ENCODE peak calls at places on chromosomes 12 and 14, in eight cellular contexts. T is H9, O is fibroblast of lung, S is NT2/D1, Z is colonic mucosa, L is HCT116, C is MM.1S, U is endodermal cell. G is an unnamed sample.

GRCh38 chr12:89105243-89105642 is 247.1 kb downstream of the DUSP6 start:
- DNase-seq in T (no peak), O (no peak), S (no peak), Z (no peak), L (no peak), C (no peak), U (no peak), G (no peak)

GRCh38 chr12:64387201-64387816 is 3.2 kb downstream of the C12orf56 start:
- DNase-seq in T (no peak), O (no peak), S (no peak), Z (no peak), L (no peak), C (no peak), U (peak; percentile 14), G (no peak)

GRCh38 chr12:10469701-10470100 is 16.5 kb upstream of the KLRC1 start:
- DNase-seq in T (no peak), O (no peak), S (no peak), Z (no peak), L (no peak), C (no peak), U (no peak), G (no peak)

GRCh38 chr12:132837693-132838463 is 9.2 kb upstream of the GOLGA3 start:
- DNase-seq in T (no peak), O (no peak), S (no peak), Z (no peak), L (no peak), C (no peak), U (no peak), G (no peak)

GRCh38 chr12:96985515-96986362 is 78.7 kb downstream of the NEDD1 start:
- DNase-seq in T (peak; percentile 84), O (no peak), S (peak; percentile 18), Z (no peak), L (peak; percentile 6), C (peak; percentile 43), U (peak; percentile 89), G (no peak)

GRCh38 chr12:10829994-10830393 is 3.8 kb upstream of the TAS2R10 start:
- DNase-seq in T (no peak), O (peak; percentile 33), S (no peak), Z (no peak), L (no peak), C (no peak), U (no peak), G (no peak)

GRCh38 chr12:49019435-49020317 is 1.1 kb upstream of the PRKAG1 start:
- DNase-seq in T (peak; percentile 75), O (peak; percentile 41), S (no peak), Z (no peak), L (no peak), C (peak; percentile 46), U (peak; percentile 87), G (no peak)

GRCh38 chr14:64725360-64725815 is 21.2 kb downstream of the PLEKHG3 start:
- DNase-seq in T (no peak), O (no peak), S (no peak), Z (no peak), L (no peak), C (no peak), U (no peak), G (peak; percentile 63)

GRCh38 chr14:57982802-57983201 is 116.9 kb upstream of the SLC35F4 start:
- DNase-seq in T (no peak), O (peak; percentile 4), S (no peak), Z (no peak), L (no peak), C (no peak), U (no peak), G (peak; percentile 61)

GRCh38 chr12:84411031-84411430 is 501.6 kb downstream of the SLC6A15 start:
- DNase-seq in T (no peak), O (no peak), S (no peak), Z (no peak), L (no peak), C (no peak), U (no peak), G (no peak)

GRCh38 chr12:65602579-65603295 is 221.5 kb upstream of the HMGA2 start:
- DNase-seq in T (peak; percentile 79), O (peak; percentile 92), S (peak; percentile 65), Z (peak; percentile 87), L (peak; percentile 94), C (peak; percentile 19), U (peak; percentile 93), G (peak; percentile 77)

DNA sequence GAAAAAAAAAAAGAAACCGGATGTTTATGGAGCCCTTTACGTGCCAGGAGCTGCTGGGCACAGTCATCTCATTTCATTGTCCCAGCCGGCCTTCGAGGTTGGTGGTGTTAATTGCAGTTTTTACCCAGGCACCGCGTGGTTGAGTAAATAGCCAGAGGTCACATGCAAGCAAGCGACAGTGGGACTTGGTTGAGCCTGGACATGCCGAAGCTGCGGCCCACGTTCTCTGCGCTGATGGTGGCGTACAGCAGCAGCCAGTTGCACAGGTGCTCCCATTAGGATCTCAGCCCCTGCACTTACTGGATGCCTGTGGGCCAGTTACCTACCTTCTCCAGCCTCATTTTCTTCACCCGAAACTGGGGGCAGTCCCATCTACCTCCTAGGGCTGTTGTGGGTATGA is 54.0 kb downstream of the TSPAN9 start:
- DNase-seq in T (peak; percentile 29), O (no peak), S (no peak), Z (no peak), L (no peak), C (no peak), U (no peak), G (peak; percentile 64)
- H3K4me1 ChIP-seq in T (no peaks in the 10 kb centered on the region), O (peaks cover 6% of the 10 kb centered on the region), S (peaks cover 18% of the 10 kb centered on the region), Z (no peaks in the 10 kb centered on the region), L (peaks cover 4% of the 10 kb centered on the region), C (peaks cover 16% of the 10 kb centered on the region), U (no peaks in the 10 kb centered on the region), G (peaks cover 42% of the 10 kb centered on the region)

GRCh38 chr12:116558280-116559079 is 701 bp upstream of the MAP1LC3B2 start:
- DNase-seq in T (no peak), O (no peak), S (no peak), Z (no peak), L (no peak), C (no peak), U (no peak), G (no peak)
- H3K9ac ChIP-seq in T (no peak overlapping the region), O (no peak overlapping the region), S (no peak overlapping the region), Z (peak overlapping the region; percentile 58), L (peak overlapping the region; percentile 52), C (peak overlapping the region; percentile 71), U (no peak overlapping the region), G (no peak overlapping the region)

GRCh38 chr14:99562848-99563748 is 40.9 kb downstream of the CCDC85C start:
- DNase-seq in T (peak; percentile 96), O (peak; percentile 89), S (no peak), Z (peak; percentile 79), L (no peak), C (no peak), U (peak; percentile 97), G (peak; percentile 95)
- H3K4me1 ChIP-seq in T (peaks cover 13% of the 10 kb centered on the region), O (peaks cover 4% of the 10 kb centered on the region), S (peaks cover 26% of the 10 kb centered on the region), Z (peaks cover 29% of the 10 kb centered on the region), L (peaks cover 43% of the 10 kb centered on the region), C (no peaks in the 10 kb centered on the region), U (peaks cover 3% of the 10 kb centered on the region), G (peaks cover 51% of the 10 kb centered on the region)

DNA sequence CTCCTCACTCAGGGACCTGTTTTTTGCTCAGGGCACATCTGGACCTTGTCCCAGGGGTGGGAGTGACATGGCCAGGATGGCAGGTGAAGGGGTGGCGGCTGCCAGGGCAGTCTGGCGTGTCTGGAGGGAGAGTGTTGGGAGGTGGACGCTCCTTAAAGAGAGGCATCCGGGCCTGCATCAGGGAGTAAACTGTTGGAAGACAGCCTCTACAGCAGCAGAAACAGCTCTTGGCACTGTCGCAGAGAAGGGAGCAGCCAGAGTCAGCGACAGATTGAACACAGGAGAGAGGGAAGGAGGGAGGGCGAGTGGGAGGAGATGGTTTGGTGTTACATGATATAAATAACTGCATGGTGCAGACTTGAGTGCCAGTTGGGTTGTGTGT is 52.8 kb downstream of the IGF1 start:
- DNase-seq in T (no peak), O (no peak), S (no peak), Z (no peak), L (no peak), C (no peak), U (no peak), G (peak; percentile 60)
- H3K9ac ChIP-seq in T (no peak overlapping the region), O (no peak overlapping the region), S (no peak overlapping the region), Z (no peak overlapping the region), L (no peak overlapping the region), C (no peak overlapping the region), U (no peak overlapping the region), G (no peak overlapping the region)

GRCh38 chr12:6199531-6200265 is 502 bp upstream of the CD9 start:
- DNase-seq in T (peak; percentile 84), O (peak; percentile 50), S (peak; percentile 87), Z (peak; percentile 73), L (no peak), C (peak; percentile 19), U (peak; percentile 94), G (peak; percentile 92)
- H3K4me1 ChIP-seq in T (peaks cover 35% of the 10 kb centered on the region), O (peaks cover 5% of the 10 kb centered on the region), S (peaks cover 42% of the 10 kb centered on the region), Z (peaks cover 19% of the 10 kb centered on the region), L (peaks cover 36% of the 10 kb centered on the region), C (peaks cover 22% of the 10 kb centered on the region), U (no peaks in the 10 kb centered on the region), G (peaks cover 11% of the 10 kb centered on the region)

GRCh38 chr14:61471297-61471980 is 150.1 kb downstream of the PRKCH start:
- DNase-seq in T (no peak), O (peak; percentile 29), S (no peak), Z (peak; percentile 17), L (no peak), C (no peak), U (no peak), G (no peak)

GRCh38 chr14:61472025-61472672 is 150.8 kb downstream of the PRKCH start:
- DNase-seq in T (no peak), O (peak; percentile 99), S (no peak), Z (no peak), L (no peak), C (no peak), U (peak; percentile 14), G (no peak)

GRCh38 chr14:61474021-61474420 is 152.6 kb downstream of the PRKCH start:
- DNase-seq in T (no peak), O (no peak), S (no peak), Z (no peak), L (no peak), C (no peak), U (no peak), G (no peak)

GRCh38 chr14:61474671-61475070 is 153.3 kb downstream of the PRKCH start:
- DNase-seq in T (no peak), O (no peak), S (no peak), Z (no peak), L (no peak), C (no peak), U (no peak), G (no peak)

DNA sequence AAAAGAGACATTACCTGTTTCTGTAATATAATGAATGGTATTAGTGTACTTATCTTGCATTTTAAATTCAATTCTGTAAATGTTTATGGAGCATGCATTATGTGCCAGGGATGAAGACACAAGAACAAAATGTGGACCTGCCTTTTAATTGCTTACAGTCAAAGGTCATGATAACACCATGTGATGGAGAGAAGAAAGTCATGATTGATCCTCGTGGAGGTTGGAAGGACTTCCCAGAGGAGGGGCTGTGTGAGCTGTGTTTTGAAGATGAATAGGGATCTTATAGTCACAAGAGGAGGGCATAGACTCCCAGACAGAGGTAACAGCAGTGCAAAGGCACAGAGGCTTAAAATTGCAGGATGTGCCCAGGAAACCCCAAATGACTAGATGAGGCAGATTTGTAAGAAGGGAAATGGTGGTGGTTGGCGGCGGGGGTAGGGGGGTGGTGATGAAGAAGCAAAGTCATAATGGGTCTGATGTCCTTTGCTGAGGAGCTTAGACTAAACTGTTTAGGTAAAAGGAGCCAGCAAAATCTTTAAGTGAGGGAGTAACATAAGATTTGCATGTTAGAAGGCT is 151.5 kb downstream of the PRKCH start:
- DNase-seq in T (no peak), O (peak; percentile 30), S (no peak), Z (no peak), L (no peak), C (no peak), U (peak; percentile 2), G (no peak)
- H3K9ac ChIP-seq in T (no peak overlapping the region), O (peak overlapping the region; percentile 9), S (no peak overlapping the region), Z (no peak overlapping the region), L (no peak overlapping the region), C (no peak overlapping the region), U (no peak overlapping the region), G (no peak overlapping the region)

G was measured in kidney.